ENCODE peak calls at places on chromosome 13, in five cellular contexts. V is stomach, C is breast epithelium, L is GM23338, A is Panc1. Q is an unnamed sample. For H3K27me3 and H3K4me1, the result is how much of the 10 kb centered on the place peaks cover.

GRCh38 chr13:39599842-39600241 is 3.2 kb downstream of the LHFPL6 start:
- DNase-seq in V (no peak), C (no peak), L (no peak), A (no peak), Q (no peak)

GRCh38 chr13:109140777-109141354 is 511.5 kb downstream of the MYO16 start:
- DNase-seq in V (no peak), C (no peak), L (peak), A (no peak), Q (no peak)

GRCh38 chr13:29125145-29125933 is 305.2 kb downstream of the MTUS2 start:
- DNase-seq in V (no peak), C (no peak), L (peak), A (no peak), Q (no peak)

GRCh38 chr13:94301487-94301886 is 178.0 kb downstream of the DCT start:
- DNase-seq in V (no peak), C (no peak), L (no peak), A (no peak), Q (no peak)

GRCh38 chr13:26957163-26957562 is 196.6 kb upstream of the GPR12 start:
- DNase-seq in V (no peak), C (no peak), L (no peak), A (no peak), Q (no peak)

GRCh38 chr13:77338961-77339401 is 12.1 kb upstream of the MYCBP2 start:
- DNase-seq in V (no peak), C (no peak), L (no peak), A (no peak), Q (no peak)

GRCh38 chr13:26968431-26969335 is 202.9 kb downstream of the USP12 start:
- DNase-seq in V (peak), C (no peak), L (no peak), A (no peak), Q (peak)

GRCh38 chr13:111909501-111909900 is 157.4 kb upstream of the SOX1 start:
- DNase-seq in V (no peak), C (peak), L (no peak), A (no peak), Q (peak)

GRCh38 chr13:45596800-45597484 is 18.6 kb downstream of the ERICH6B start:
- DNase-seq in V (no peak), C (no peak), L (no peak), A (no peak), Q (no peak)

GRCh38 chr13:45598597-45598996 is 16.9 kb downstream of the ERICH6B start:
- DNase-seq in V (no peak), C (no peak), L (no peak), A (no peak), Q (no peak)

GRCh38 chr13:45601680-45602079 is 13.9 kb downstream of the ERICH6B start:
- DNase-seq in V (no peak), C (no peak), L (no peak), A (no peak), Q (no peak)

GRCh38 chr13:45592758-45593157 is 22.8 kb downstream of the ERICH6B start:
- DNase-seq in V (no peak), C (no peak), L (no peak), A (no peak), Q (no peak)

DNA sequence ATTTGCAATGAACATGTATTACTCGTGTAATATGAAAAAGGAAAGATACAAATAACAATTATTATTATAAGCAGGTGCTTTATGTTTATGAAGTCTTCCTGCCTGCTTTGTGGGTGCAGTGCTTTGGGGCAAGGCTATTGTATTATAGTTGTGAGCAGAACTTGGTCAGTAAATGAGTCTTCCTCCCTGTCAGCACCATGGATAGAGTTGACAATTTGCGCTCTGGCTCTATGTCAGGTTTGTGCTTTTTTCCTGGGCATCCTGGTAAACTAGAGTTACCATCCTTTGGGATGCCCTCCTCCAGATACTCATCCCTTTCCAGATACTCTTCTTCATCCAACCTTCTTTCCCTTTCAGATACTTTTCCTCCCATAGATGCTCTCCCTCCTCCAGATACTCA is 19.6 kb downstream of the ERICH6B start:
- DNase-seq in V (no peak), C (no peak), L (peak), A (no peak), Q (no peak)
- H3K27me3 ChIP-seq in V (under half), C (under half), L (under half), A (under half), Q (under half)

DNA sequence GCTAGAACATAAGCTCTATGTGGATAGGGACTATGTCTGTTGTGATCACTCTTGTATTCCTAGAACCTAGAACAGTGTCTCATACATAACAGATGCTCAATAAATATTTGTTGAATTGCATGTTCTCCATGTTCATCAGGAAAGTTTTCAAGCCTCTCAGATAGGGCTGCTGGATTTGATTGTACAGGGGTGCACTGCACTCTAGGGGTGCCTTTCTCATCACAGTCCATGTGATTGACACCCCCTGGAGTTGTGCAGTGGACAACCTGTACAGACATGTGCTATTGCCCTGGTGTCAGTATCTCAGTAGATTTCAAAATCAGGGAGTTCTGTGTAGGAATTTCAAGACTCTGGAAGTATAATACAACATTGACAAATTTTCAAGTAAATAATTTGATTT is 58.9 kb downstream of the MBNL2 start:
- DNase-seq in V (no peak), C (no peak), L (no peak), A (no peak), Q (no peak)
- H3K4me1 ChIP-seq in V (under half), C (under half), L (under half), A (half or more), Q (half or more)

DNA sequence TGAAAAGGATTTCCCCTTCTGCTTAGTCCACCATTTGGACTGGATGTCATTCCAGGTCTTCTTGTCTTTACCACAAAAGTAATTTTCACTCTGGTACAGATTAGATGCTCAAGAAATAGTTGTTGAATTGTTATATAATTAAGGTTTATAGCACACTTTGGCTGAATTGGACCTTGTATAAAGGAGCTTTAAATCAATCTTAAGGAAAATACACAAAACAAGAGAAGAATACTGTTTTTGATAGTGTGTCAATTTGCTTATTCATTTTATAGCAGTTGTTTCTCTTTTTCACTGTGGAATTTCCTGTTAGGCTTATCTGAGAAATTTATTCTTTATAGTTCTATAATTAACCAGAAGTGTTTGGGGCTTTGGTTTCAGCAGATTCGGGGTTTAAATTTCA is 62.7 kb upstream of the TDRD3 start:
- DNase-seq in V (no peak), C (no peak), L (no peak), A (no peak), Q (no peak)
- TF ChIP-seq POLR2AphosphoS5 in V (no peak), C (no peak), L (no peak), A (no peak), Q (no peak)

GRCh38 chr13:112923962-112924361 is 45.1 kb upstream of the MCF2L start:
- DNase-seq in V (no peak), C (no peak), L (no peak), A (no peak), Q (no peak)

GRCh38 chr13:112916296-112916695 is 52.7 kb upstream of the MCF2L start:
- DNase-seq in V (no peak), C (no peak), L (no peak), A (no peak), Q (peak)

GRCh38 chr13:112917731-112918130 is 51.3 kb upstream of the MCF2L start:
- DNase-seq in V (no peak), C (no peak), L (no peak), A (no peak), Q (peak)

GRCh38 chr13:112917056-112917664 is 51.9 kb upstream of the MCF2L start:
- DNase-seq in V (no peak), C (no peak), L (no peak), A (no peak), Q (peak)

GRCh38 chr13:112918746-112919145 is 50.3 kb upstream of the MCF2L start:
- DNase-seq in V (no peak), C (no peak), L (no peak), A (no peak), Q (peak)
- H3K27me3 ChIP-seq in V (under half), C (under half), L (under half), A (under half), Q (under half)

GRCh38 chr13:18949489-18949761 is 232.2 kb downstream of the TUBA3C start:
- DNase-seq in V (no peak), C (no peak), L (no peak), A (no peak), Q (no peak)
- H3K4me1 ChIP-seq in V (under half), C (under half), L (under half), A (under half), Q (under half)

DNA sequence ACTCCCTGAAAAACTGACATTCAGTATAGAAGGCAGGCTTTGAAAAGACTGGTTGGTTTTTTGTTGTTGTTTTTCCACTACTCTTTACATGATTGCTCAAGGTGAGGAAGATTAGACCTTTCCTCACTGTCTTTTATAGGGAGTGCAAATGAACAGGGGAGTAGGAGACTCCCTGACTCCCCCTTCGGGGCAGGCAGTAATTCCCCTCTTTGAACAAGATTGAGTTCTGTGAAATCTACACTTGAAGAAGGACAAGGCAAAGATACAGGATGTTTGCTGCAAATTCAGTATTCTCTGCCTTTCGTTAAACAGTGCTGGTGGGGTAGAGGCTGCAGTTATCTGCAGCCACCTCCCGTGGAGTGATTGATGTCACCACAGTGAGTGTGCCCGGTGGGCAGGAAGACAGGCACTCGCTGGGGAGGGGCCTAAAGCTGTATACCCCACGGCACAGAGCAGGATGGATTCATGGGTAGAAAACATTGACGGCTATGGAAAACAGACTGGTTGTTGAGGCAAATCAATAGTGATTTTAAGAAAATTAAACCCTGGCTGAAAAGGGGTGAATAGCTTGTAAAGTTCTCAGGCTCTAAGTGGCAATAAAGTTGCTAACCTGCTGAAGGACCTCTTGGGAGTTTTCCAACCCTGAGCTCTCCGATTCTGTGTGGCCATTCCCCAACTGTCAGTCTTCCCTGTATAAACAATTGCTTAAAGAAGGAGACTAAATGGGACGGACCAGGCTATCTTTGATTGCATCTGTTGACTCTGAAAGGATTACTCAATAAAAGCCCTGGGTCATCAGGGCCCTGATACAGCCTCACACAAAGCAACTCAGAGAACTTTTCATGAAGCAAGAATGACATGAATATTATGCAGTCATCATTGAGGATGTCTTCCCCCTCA is 308.3 kb downstream of the TBC1D4 start:
- DNase-seq in V (no peak), C (no peak), L (peak), A (no peak), Q (no peak)
- TF ChIP-seq POLR2AphosphoS5 in V (no peak), C (no peak), L (no peak), A (no peak), Q (no peak)

GRCh38 chr13:105972306-105972721 is 563.1 kb downstream of the EFNB2 start:
- DNase-seq in V (no peak), C (no peak), L (no peak), A (no peak), Q (no peak)

GRCh38 chr13:105972811-105973590 is 562.5 kb downstream of the EFNB2 start:
- DNase-seq in V (no peak), C (no peak), L (no peak), A (no peak), Q (no peak)

GRCh38 chr13:105971312-105971711 is 564.1 kb downstream of the EFNB2 start:
- DNase-seq in V (no peak), C (no peak), L (no peak), A (no peak), Q (no peak)

GRCh38 chr13:105969761-105970160 is 565.7 kb downstream of the EFNB2 start:
- DNase-seq in V (no peak), C (no peak), L (no peak), A (no peak), Q (no peak)

DNA sequence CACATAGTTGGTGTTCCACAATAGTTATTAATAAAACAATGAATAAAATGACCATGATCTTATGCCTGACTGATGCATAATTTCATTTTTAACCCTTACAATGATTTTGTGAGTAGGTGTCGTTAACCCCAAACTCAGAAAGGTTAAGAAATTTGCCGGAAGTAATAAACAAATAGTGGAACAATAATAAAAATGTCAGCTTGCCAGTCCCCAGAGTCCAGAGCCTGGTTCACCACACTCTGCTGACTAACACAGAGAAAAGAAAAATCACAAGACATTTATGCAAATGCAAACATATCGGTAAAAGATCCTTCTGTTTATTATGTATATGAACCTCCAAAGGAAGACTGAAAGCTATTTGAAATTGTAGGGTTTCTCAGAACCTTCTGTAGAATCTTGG is 563.7 kb downstream of the EFNB2 start:
- DNase-seq in V (no peak), C (no peak), L (no peak), A (no peak), Q (no peak)
- H3K27me3 ChIP-seq in V (under half), C (under half), L (under half), A (under half), Q (under half)

DNA sequence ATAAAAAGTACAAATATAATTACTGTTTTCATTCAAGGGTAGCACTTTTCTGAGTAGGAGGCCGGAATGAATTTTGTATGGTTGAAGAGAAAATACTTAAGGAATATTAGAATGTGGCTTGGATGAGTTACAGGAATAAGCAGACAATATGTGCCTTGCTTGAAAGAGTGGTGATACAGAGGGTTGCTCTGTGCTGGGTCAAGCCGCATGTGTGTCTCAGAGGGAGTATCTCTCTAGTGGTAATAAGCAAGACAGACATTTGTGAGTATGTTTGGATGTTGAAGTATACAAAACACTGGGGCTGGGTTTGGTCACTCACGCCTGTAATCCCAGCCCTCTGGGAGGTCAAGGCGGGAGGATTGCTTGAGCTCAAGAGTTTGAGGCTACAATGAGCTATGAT is 103.9 kb downstream of the LMO7 start:
- DNase-seq in V (no peak), C (no peak), L (no peak), A (no peak), Q (no peak)
- H3K4me1 ChIP-seq in V (under half), C (under half), L (under half), A (under half), Q (under half)

Q was measured in sigmoid colon.